ENCODE peak calls at places on chromosomes 4 and X, in seven cellular contexts. G is stimulated activated CD4-positive, alpha-beta T cell treated with anti-CD3 and anti-CD28 coated beads, Interleukin-1b, Interleukin-23, amount 100 ng/mL, for 48 hours; K is NCI-H2171 treated with DMSO at 0.1 percent for 48 hours; P is Caco-2; D is naive thymus-derived CD8-positive, alpha-beta T cell; I is EL; F is T-cell. O is an unnamed sample.

GRCh38 chr4:75547647-75548387 is 8.0 kb upstream of the ODAPH start:
- DNase-seq in G (no peak), K (no peak), P (no peak), D (no peak), I (peak), F (no peak), O (no peak)

GRCh38 chr4:4857809-4858508 is 1.5 kb upstream of the MSX1 start:
- DNase-seq in G (no peak), K (no peak), P (no peak), D (no peak), I (no peak), F (no peak), O (peak)

GRCh38 chrX:65667503-65668355 is at the start of gene MSN:
- DNase-seq in G (peak), K (peak), P (no peak), D (peak), I (peak), F (peak), O (peak)

GRCh38 chr4:1749826-1750225 is 28.5 kb downstream of the TACC3 start:
- DNase-seq in G (no peak), K (no peak), P (no peak), D (no peak), I (no peak), F (no peak), O (no peak)

GRCh38 chrX:134020910-134021309 is 35.5 kb upstream of the GPC3 start:
- DNase-seq in G (no peak), K (peak), P (peak), D (no peak), I (no peak), F (no peak), O (peak)

GRCh38 chr4:4254179-4254578 is 6.2 kb upstream of the TMEM128 start:
- DNase-seq in G (no peak), K (peak), P (no peak), D (no peak), I (no peak), F (no peak), O (no peak)

GRCh38 chr4:26076000-26076587 is 162.1 kb downstream of the SMIM20 start:
- DNase-seq in G (peak), K (no peak), P (no peak), D (no peak), I (peak), F (no peak), O (no peak)

GRCh38 chrX:10190367-10190766 is 33.6 kb downstream of the CLCN4 start:
- DNase-seq in G (no peak), K (peak), P (no peak), D (no peak), I (peak), F (no peak), O (peak)

GRCh38 chr4:119823891-119824290 is 195.3 kb upstream of the PDE5A start:
- DNase-seq in G (no peak), K (no peak), P (no peak), D (no peak), I (no peak), F (no peak), O (no peak)

GRCh38 chrX:122579521-122579920 is 604.6 kb upstream of the GRIA3 start:
- DNase-seq in G (no peak), K (no peak), P (no peak), D (no peak), I (peak), F (no peak), O (no peak)

GRCh38 chr4:7351014-7351413 is 83.7 kb downstream of the PSAPL1 start:
- DNase-seq in G (no peak), K (no peak), P (no peak), D (no peak), I (no peak), F (no peak), O (no peak)

GRCh38 chrX:38312436-38312835 is 14.9 kb downstream of the RPGR start:
- DNase-seq in G (no peak), K (no peak), P (no peak), D (no peak), I (peak), F (no peak), O (no peak)

GRCh38 chrX:130330706-130331105 is 9.0 kb upstream of the SLC25A14 start:
- DNase-seq in G (peak), K (peak), P (peak), D (peak), I (peak), F (no peak), O (peak)

GRCh38 chr4:78056265-78057129 is 626 bp upstream of the FRAS1 start:
- DNase-seq in G (peak), K (peak), P (peak), D (no peak), I (peak), F (no peak), O (peak)

O was measured in cerebellar cortex.